ENCODE peak calls at places on chromosomes 11 and 22, in five cellular contexts. M, K, H, B and Q are unnamed samples.

GRCh38 chr11:15670520-15671070 is 555.9 kb downstream of the INSC start:
- DNase-seq in M (no peak), K (no peak), H (no peak), B (no peak), Q (peak)

GRCh38 chr22:43862074-43862881 is at the start of gene SULT4A1:
- DNase-seq in M (no peak), K (no peak), H (no peak), B (no peak), Q (no peak)

GRCh38 chr11:120304526-120304925 is 20.6 kb upstream of the TLCD5 start:
- DNase-seq in M (peak), K (no peak), H (peak), B (no peak), Q (peak)

GRCh38 chr22:50599816-50600454 is 658 bp upstream of the MAPK8IP2 start:
- DNase-seq in M (peak), K (peak), H (no peak), B (peak), Q (no peak)

GRCh38 chr11:113533425-113533698 is 58.2 kb upstream of the DRD2 start:
- DNase-seq in M (no peak), K (no peak), H (no peak), B (no peak), Q (no peak)

GRCh38 chr22:49106136-49106930 is 721.3 kb downstream of the BRD1 start:
- DNase-seq in M (no peak), K (no peak), H (no peak), B (no peak), Q (no peak)

GRCh38 chr11:67270256-67271211 is 4.3 kb downstream of the GRK2 start:
- DNase-seq in M (peak), K (no peak), H (no peak), B (no peak), Q (no peak)

GRCh38 chr11:26442131-26442530 is 110.2 kb downstream of the ANO3 start:
- DNase-seq in M (no peak), K (no peak), H (no peak), B (no peak), Q (peak)

GRCh38 chr11:123426766-123427165 is 3.3 kb upstream of the GRAMD1B start:
- DNase-seq in M (no peak), K (no peak), H (no peak), B (no peak), Q (no peak)

GRCh38 chr22:19526702-19527111 is 2.5 kb upstream of the CLDN5 start:
- DNase-seq in M (no peak), K (no peak), H (no peak), B (no peak), Q (no peak)

GRCh38 chr11:101707477-101707876 is 123.7 kb upstream of the TRPC6 start:
- DNase-seq in M (no peak), K (no peak), H (no peak), B (no peak), Q (no peak)

GRCh38 chr11:2991477-2992233 is 474 bp downstream of the NAP1L4 start:
- DNase-seq in M (peak), K (no peak), H (peak), B (peak), Q (no peak)

GRCh38 chr11:63879598-63879997 is 37.4 kb downstream of the RCOR2 start:
- DNase-seq in M (no peak), K (no peak), H (no peak), B (no peak), Q (no peak)

GRCh38 chr11:134658481-134659080 is 246.5 kb upstream of the B3GAT1 start:
- DNase-seq in M (no peak), K (no peak), H (no peak), B (no peak), Q (no peak)

GRCh38 chr22:37933711-37934376 is 19.6 kb downstream of the C22orf23 start:
- DNase-seq in M (peak), K (peak), H (peak), B (peak), Q (peak)

GRCh38 chr11:121137005-121137404 is 36.0 kb downstream of the TECTA start:
- DNase-seq in M (no peak), K (no peak), H (no peak), B (no peak), Q (no peak)

GRCh38 chr11:122788781-122789535 is 49.3 kb upstream of the CRTAM start:
- DNase-seq in M (no peak), K (no peak), H (no peak), B (no peak), Q (no peak)

GRCh38 chr11:105667441-105667840 is 57.6 kb downstream of the GRIA4 start:
- DNase-seq in M (no peak), K (no peak), H (no peak), B (no peak), Q (no peak)

GRCh38 chr11:22432331-22433065 is 94.3 kb downstream of the SLC17A6 start:
- DNase-seq in M (no peak), K (no peak), H (no peak), B (no peak), Q (no peak)

GRCh38 chr22:29877620-29878019 is 5.4 kb upstream of the MTMR3 start:
- DNase-seq in M (no peak), K (no peak), H (no peak), B (no peak), Q (peak)

GRCh38 chr11:73551697-73552096 is 46.2 kb downstream of the FAM168A start:
- DNase-seq in M (no peak), K (no peak), H (no peak), B (no peak), Q (no peak)

GRCh38 chr22:44091021-44091721 is 67.1 kb downstream of the PARVB start:
- DNase-seq in M (peak), K (peak), H (peak), B (no peak), Q (peak)

GRCh38 chr11:62918531-62918930 is 2.6 kb downstream of the CHRM1 start:
- DNase-seq in M (no peak), K (no peak), H (no peak), B (no peak), Q (no peak)

GRCh38 chr11:118241191-118242098 is 10.7 kb downstream of the MPZL3 start:
- DNase-seq in M (peak), K (no peak), H (no peak), B (peak), Q (no peak)

GRCh38 chr11:15828241-15828903 is 528.0 kb downstream of the SOX6 start:
- DNase-seq in M (no peak), K (no peak), H (no peak), B (no peak), Q (no peak)

GRCh38 chr11:4539603-4540219 is 5.3 kb upstream of the OR52M1 start:
- DNase-seq in M (peak), K (peak), H (peak), B (peak), Q (peak)

GRCh38 chr11:62852523-62853188 is 13.3 kb upstream of the WDR74 start:
- DNase-seq in M (no peak), K (no peak), H (no peak), B (no peak), Q (no peak)